ENCODE peak calls at places on chromosomes 16 and 17, in five cellular contexts. P, C, Q, E and J are unnamed samples.

GRCh38 chr17:14921936-14922335 is 343.2 kb downstream of the PMP22 start:
- ATAC-seq in P (no peak), C (no peak), Q (peak), E (no peak), J (no peak)

GRCh38 chr17:54992797-54993639 is 24.5 kb downstream of the STXBP4 start:
- ATAC-seq in P (peak), C (peak), Q (peak), E (no peak), J (no peak)

GRCh38 chr16:9275386-9275785 is 183.9 kb downstream of the HAPSTR1 start:
- ATAC-seq in P (no peak), C (no peak), Q (no peak), E (no peak), J (no peak)

GRCh38 chr16:50457423-50457822 is 88.6 kb upstream of the BRD7 start:
- ATAC-seq in P (no peak), C (no peak), Q (no peak), E (no peak), J (no peak)

GRCh38 chr17:4934173-4934979 is 2.3 kb downstream of the GP1BA start:
- ATAC-seq in P (peak), C (peak), Q (peak), E (no peak), J (no peak)

GRCh38 chr17:56020369-56020768 is 132.9 kb upstream of the ANKFN1 start:
- ATAC-seq in P (no peak), C (no peak), Q (no peak), E (no peak), J (no peak)

GRCh38 chr17:77177002-77177401 is 36.2 kb downstream of the SEC14L1 start:
- ATAC-seq in P (no peak), C (no peak), Q (no peak), E (no peak), J (no peak)

GRCh38 chr17:40582328-40582901 is 17.1 kb upstream of the CCR7 start:
- ATAC-seq in P (peak), C (no peak), Q (peak), E (peak), J (peak)

GRCh38 chr16:82867425-82867824 is 240.7 kb downstream of the CDH13 start:
- ATAC-seq in P (no peak), C (no peak), Q (no peak), E (no peak), J (no peak)

GRCh38 chr17:61926831-61927210 is 961 bp downstream of the INTS2 start:
- ATAC-seq in P (no peak), C (no peak), Q (no peak), E (peak), J (peak)

GRCh38 chr17:80453980-80454556 is 22.3 kb downstream of the NPTX1 start:
- ATAC-seq in P (no peak), C (peak), Q (no peak), E (no peak), J (peak)

GRCh38 chr16:79757968-79758367 is 157.4 kb upstream of the MAF start:
- ATAC-seq in P (no peak), C (no peak), Q (no peak), E (no peak), J (no peak)

GRCh38 chr16:72277749-72278148 is 105.8 kb upstream of the PMFBP1 start:
- ATAC-seq in P (no peak), C (no peak), Q (no peak), E (no peak), J (no peak)

GRCh38 chr16:63312343-63312742 is 1276.1 kb upstream of the CDH8 start:
- ATAC-seq in P (peak), C (no peak), Q (no peak), E (no peak), J (peak)

GRCh38 chr17:15288859-15289258 is 23.7 kb upstream of the PMP22 start:
- ATAC-seq in P (no peak), C (no peak), Q (no peak), E (no peak), J (no peak)

GRCh38 chr16:75402174-75402820 is 31.0 kb downstream of the CFDP1 start:
- ATAC-seq in P (peak), C (no peak), Q (peak), E (peak), J (peak)

GRCh38 chr16:31329671-31330552 is 25.1 kb upstream of the ITGAX start:
- ATAC-seq in P (no peak), C (no peak), Q (no peak), E (no peak), J (no peak)

GRCh38 chr16:15616068-15616467 is 26.9 kb downstream of the MARF1 start:
- ATAC-seq in P (no peak), C (no peak), Q (no peak), E (no peak), J (no peak)

GRCh38 chr17:81664051-81664470 is 2.3 kb downstream of the OXLD1 start:
- ATAC-seq in P (no peak), C (no peak), Q (no peak), E (no peak), J (no peak)

GRCh38 chr17:59627770-59628171 is 8.1 kb downstream of the CLTC start:
- ATAC-seq in P (no peak), C (no peak), Q (no peak), E (no peak), J (no peak)

GRCh38 chr16:88803264-88803987 is at the start of gene CDT1:
- ATAC-seq in P (peak), C (peak), Q (peak), E (peak), J (peak)

GRCh38 chr17:58756246-58757161 is 850 bp downstream of the PPM1E start:
- ATAC-seq in P (peak), C (peak), Q (no peak), E (peak), J (peak)

GRCh38 chr17:30950669-30951399 is 20.0 kb upstream of the RNF135 start:
- ATAC-seq in P (peak), C (no peak), Q (peak), E (peak), J (peak)

GRCh38 chr16:86732621-86733297 is 154.4 kb downstream of the FOXL1 start:
- ATAC-seq in P (peak), C (no peak), Q (no peak), E (peak), J (no peak)

GRCh38 chr17:13634001-13634400 is 32.3 kb upstream of the HS3ST3A1 start:
- ATAC-seq in P (no peak), C (no peak), Q (no peak), E (no peak), J (no peak)

GRCh38 chr16:71297252-71297651 is 8.1 kb upstream of the CMTR2 start:
- ATAC-seq in P (no peak), C (no peak), Q (peak), E (no peak), J (no peak)

GRCh38 chr16:72645526-72645925 is 402.4 kb downstream of the ZFHX3 start:
- ATAC-seq in P (no peak), C (no peak), Q (no peak), E (no peak), J (no peak)

GRCh38 chr17:73203788-73204479 is 11.1 kb downstream of the COG1 start:
- ATAC-seq in P (no peak), C (peak), Q (no peak), E (no peak), J (no peak)

GRCh38 chr16:10646581-10647263 is 48.0 kb downstream of the TEKT5 start:
- ATAC-seq in P (no peak), C (no peak), Q (peak), E (no peak), J (no peak)

GRCh38 chr16:3274490-3274889 is 8.8 kb upstream of the ZNF263 start:
- ATAC-seq in P (no peak), C (peak), Q (peak), E (no peak), J (no peak)

GRCh38 chr16:67028555-67029248 is at the start of gene CBFB:
- ATAC-seq in P (peak), C (peak), Q (peak), E (peak), J (peak)

GRCh38 chr16:31367875-31368274 is 12.9 kb downstream of the ITGAX start:
- ATAC-seq in P (no peak), C (no peak), Q (no peak), E (no peak), J (no peak)

GRCh38 chr16:971981-972315 is 1.2 kb upstream of the LMF1 start:
- ATAC-seq in P (no peak), C (no peak), Q (no peak), E (no peak), J (no peak)

GRCh38 chr17:51590071-51590470 is 329.7 kb downstream of the UTP18 start:
- ATAC-seq in P (no peak), C (no peak), Q (no peak), E (no peak), J (no peak)

GRCh38 chr17:42632949-42633444 is 23.5 kb downstream of the TUBG1 start:
- ATAC-seq in P (no peak), C (peak), Q (peak), E (no peak), J (no peak)

GRCh38 chr17:41324180-41325075 is 8.9 kb upstream of the KRTAP17-1 start:
- ATAC-seq in P (no peak), C (peak), Q (peak), E (no peak), J (no peak)

GRCh38 chr17:77893144-77894044 is 65.1 kb upstream of the TNRC6C start:
- ATAC-seq in P (no peak), C (no peak), Q (no peak), E (no peak), J (no peak)